ENCODE peak calls at places on chromosomes 11 and 22, in eight cellular contexts. W, U, I, P, L, A, B and O are unnamed samples.

GRCh38 chr11:20110908-20111669 is 49.2 kb downstream of the DBX1 start:
- DNase-seq in A (peak; percentile 55), P (peak; percentile 95), W (peak; percentile 85), I (no peak), L (peak; percentile 18), U (peak; percentile 64), B (no peak), O (peak; percentile 17)

GRCh38 chr11:82546556-82547162 is 187.0 kb downstream of the FAM181B start:
- DNase-seq in A (no peak), U (no peak), B (no peak), W (no peak), I (no peak), P (no peak), L (no peak), O (no peak)

GRCh38 chr11:2991477-2992233 is 474 bp downstream of the NAP1L4 start:
- DNase-seq in U (peak; percentile 66), L (peak; percentile 22), P (no peak), B (peak; percentile 95), I (no peak), A (no peak), W (peak; percentile 34), O (no peak)

GRCh38 chr11:110777765-110778164 is 65.5 kb upstream of the ARHGAP20 start:
- DNase-seq in I (no peak), L (peak; percentile 20), B (no peak), A (peak; percentile 24), P (no peak), W (peak; percentile 74), U (no peak), O (peak; percentile 61)

GRCh38 chr22:20641198-20641892 is 132.6 kb upstream of the SERPIND1 start:
- DNase-seq in I (no peak), P (no peak), L (no peak), W (no peak), A (no peak), U (no peak), B (no peak), O (no peak)

GRCh38 chr11:27886765-27887328 is 186.6 kb upstream of the BDNF start:
- DNase-seq in I (no peak), W (no peak), L (no peak), P (no peak), A (no peak), B (no peak), U (no peak), O (no peak)

GRCh38 chr11:111793863-111794262 is 27.7 kb upstream of the PPP2R1B start:
- DNase-seq in A (no peak), P (peak; percentile 71), W (no peak), U (no peak), I (no peak), B (no peak), L (no peak), O (peak; percentile 64)

GRCh38 chr11:12673924-12674570 is at the start of gene TEAD1:
- DNase-seq in A (peak; percentile 97), I (peak; percentile 68), B (peak; percentile 94), L (peak; percentile 96), W (peak; percentile 96), P (peak; percentile 83), U (peak; percentile 91), O (peak; percentile 94)

GRCh38 chr22:37431811-37432707 is 4.8 kb upstream of the ELFN2 start:
- DNase-seq in B (peak; percentile 49), L (no peak), U (no peak), W (peak; percentile 98), P (peak; percentile 98), I (no peak), A (no peak), O (peak; percentile 51)

GRCh38 chr22:21902296-21903087 is 35.0 kb upstream of the MAPK1 start:
- DNase-seq in L (no peak), P (no peak), I (no peak), U (no peak), A (no peak), B (no peak), W (no peak), O (no peak)

GRCh38 chr11:57779275-57779674 is 17.7 kb downstream of the CTNND1 start:
- DNase-seq in W (no peak), P (no peak), U (no peak), B (no peak), A (no peak), I (no peak), L (peak; percentile 41), O (peak; percentile 39)

GRCh38 chr11:77250881-77251640 is 50.4 kb downstream of the GDPD4 start:
- DNase-seq in W (peak; percentile 46), I (no peak), U (peak; percentile 10), B (no peak), L (no peak), P (no peak), A (no peak), O (no peak)

GRCh38 chr11:119702261-119702591 is 26.8 kb downstream of the NECTIN1 start:
- DNase-seq in U (no peak), P (no peak), L (no peak), W (peak; percentile 20), I (no peak), B (peak; percentile 14), A (no peak), O (peak; percentile 62)

GRCh38 chr22:49571326-49571725 is 256.3 kb downstream of the BRD1 start:
- DNase-seq in B (no peak), L (no peak), I (no peak), P (no peak), U (no peak), A (no peak), W (no peak), O (no peak)

GRCh38 chr22:20428496-20429253 is 8.9 kb downstream of the SCARF2 start:
- DNase-seq in I (no peak), B (peak; percentile 20), P (no peak), L (no peak), A (no peak), U (no peak), W (no peak), O (no peak)

GRCh38 chr11:62881579-62882427 is 1.1 kb downstream of the SLC3A2 start:
- DNase-seq in A (peak; percentile 94), P (peak; percentile 91), L (peak; percentile 94), B (peak; percentile 97), U (peak; percentile 93), I (peak; percentile 93), W (peak; percentile 98), O (peak; percentile 97)

GRCh38 chr11:121534131-121535093 is 81.6 kb upstream of the SORL1-AS1 start:
- DNase-seq in U (no peak), A (no peak), B (no peak), L (no peak), W (peak; percentile 52), I (no peak), P (no peak), O (no peak)

GRCh38 chr11:5892908-5893307 is at the start of gene OR52E5:
- DNase-seq in L (no peak), U (no peak), W (no peak), I (no peak), B (no peak), A (no peak), P (no peak), O (no peak)

GRCh38 chr22:50718352-50718709 is 19.7 kb upstream of the ACR start:
- DNase-seq in L (no peak), A (no peak), U (no peak), W (no peak), P (no peak), B (peak; percentile 24), I (no peak), O (no peak)

GRCh38 chr22:50717709-50718351 is 20.2 kb upstream of the ACR start:
- DNase-seq in U (no peak), A (no peak), L (no peak), B (peak; percentile 58), P (no peak), W (no peak), I (no peak), O (no peak)

GRCh38 chr22:50720861-50721844 is 16.9 kb upstream of the ACR start:
- DNase-seq in U (no peak), A (no peak), B (peak; percentile 75), W (no peak), P (no peak), I (no peak), L (no peak), O (no peak)

GRCh38 chr22:50720301-50720845 is 17.6 kb upstream of the ACR start:
- DNase-seq in L (no peak), P (no peak), I (no peak), U (no peak), A (no peak), W (no peak), B (peak; percentile 77), O (no peak)

DNA sequence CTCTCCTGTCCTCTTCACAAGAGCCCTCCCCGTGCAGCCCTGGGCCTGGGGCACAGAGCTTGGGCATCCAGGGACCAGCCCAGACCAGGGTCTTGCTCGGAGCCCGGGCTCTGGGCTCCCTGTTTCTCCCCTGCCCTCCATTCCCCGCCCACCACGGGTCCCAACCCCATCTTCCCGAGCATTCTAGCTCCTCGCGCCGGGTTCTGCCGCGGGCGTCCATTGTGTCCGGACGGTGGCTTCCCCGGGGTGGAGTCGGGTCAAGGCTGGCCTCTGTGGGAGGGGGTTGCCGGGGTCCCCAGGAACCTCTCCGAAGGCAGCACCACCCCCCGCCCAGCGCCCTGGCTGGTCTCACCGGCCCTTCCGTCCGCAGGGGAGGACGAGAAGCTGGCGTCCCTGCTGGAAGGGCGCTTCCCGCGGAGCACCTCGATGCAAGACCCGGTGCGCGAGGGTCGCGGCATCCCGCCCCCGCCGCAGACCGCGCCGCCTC is 18.1 kb upstream of the ACR start:
- DNase-seq in L (no peak), B (no peak), I (no peak), W (no peak), U (no peak), P (no peak), A (no peak), O (no peak)
- H3K4me3 ChIP-seq in L (no peak overlapping the region), B (no peak overlapping the region), I (no peak overlapping the region), W (no peak overlapping the region), U (no peak overlapping the region), P (no peak overlapping the region), A (no peak overlapping the region), O (no peak overlapping the region)

GRCh38 chr22:46376096-46376495 is 40.6 kb downstream of the TRMU start:
- DNase-seq in W (no peak), P (no peak), I (no peak), L (no peak), B (no peak), U (no peak), A (no peak), O (no peak)
- H3K4me3 ChIP-seq in W (no peak overlapping the region), P (no peak overlapping the region), I (no peak overlapping the region), L (no peak overlapping the region), B (peak overlapping the region; percentile 7), U (no peak overlapping the region), A (no peak overlapping the region), O (no peak overlapping the region)

GRCh38 chr22:42500164-42500835 is 19.3 kb downstream of the RRP7A start:
- DNase-seq in U (peak; percentile 89), W (peak; percentile 73), A (peak; percentile 92), P (no peak), I (peak; percentile 72), L (peak; percentile 79), B (peak; percentile 95), O (peak; percentile 45)
- H3K4me3 ChIP-seq in U (peak overlapping the region; percentile 30), W (peak overlapping the region; percentile 39), A (peak overlapping the region; percentile 18), P (no peak overlapping the region), I (peak overlapping the region; percentile 49), L (peak overlapping the region; percentile 36), B (peak overlapping the region; percentile 31), O (no peak overlapping the region)

DNA sequence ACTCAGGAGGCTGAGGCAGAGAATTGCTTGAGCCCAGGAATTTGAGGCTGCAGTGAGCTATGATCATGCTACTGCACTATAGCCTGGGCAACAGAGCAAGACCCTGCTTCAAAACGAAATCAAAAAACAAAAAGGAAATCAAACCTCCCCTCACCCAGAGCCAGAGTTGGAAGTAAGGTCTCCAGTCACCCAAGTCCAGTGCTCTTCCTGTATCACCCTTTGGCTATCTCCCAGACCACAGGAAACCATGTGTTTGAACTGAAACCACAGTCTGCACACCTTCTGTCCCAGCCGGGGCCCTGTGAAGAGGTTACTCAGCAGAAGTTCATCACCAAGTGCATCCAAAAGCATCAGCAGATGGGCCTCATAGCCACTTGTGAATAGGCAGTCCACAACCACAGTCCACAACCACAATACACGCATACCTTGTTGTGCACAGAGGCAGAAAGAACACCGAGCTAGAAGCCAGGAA is 4.6 kb downstream of the MYH9 start:
- DNase-seq in B (no peak), I (peak; percentile 59), A (peak; percentile 83), L (no peak), U (peak; percentile 69), P (no peak), W (peak; percentile 77), O (peak; percentile 57)
- H3K4me3 ChIP-seq in B (peak overlapping the region; percentile 96), I (peak overlapping the region; percentile 19), A (no peak overlapping the region), L (peak overlapping the region; percentile 98), U (no peak overlapping the region), P (no peak overlapping the region), W (peak overlapping the region; percentile 41), O (no peak overlapping the region)